ENCODE peak calls at places on chromosomes 6 and 20, in six cellular contexts. J is AML-193; O is progenitor cell of endocrine pancreas; X is activated T-helper 1 cell treated with anti-CD3 and anti-CD28 coated beads, Interleukin-12 subunit alpha, Interleukin-12 subunit beta, Interleukin-2, Interleukin-4 antibody, amounts not matched to agents 30 ng/mL and 10 ng/mL and 1 ng/mL, durations not matched to agents 14 hours and 24 hours and 36 hours; Z is activated CD8-positive, alpha-beta T cell treated with anti-CD3 and anti-CD28 coated beads, Interleukin-2, amount 10 ng/mL, durations not matched to agents 7 days and 5 days; R is tibial artery. M is an unnamed sample.
A peak's percentile ranks its signal among the peaks of the same experiment; 100 is the strongest.

GRCh38 chr6:33288141-33288941 is 698 bp downstream of the WDR46 start:
- DNase-seq in J (no peak), O (no peak), X (no peak), Z (no peak), R (no peak), M (no peak)

GRCh38 chr20:48750941-48751620 is 76.7 kb downstream of the PREX1 start:
- DNase-seq in J (peak; percentile 32), O (no peak), X (no peak), Z (peak; percentile 70), R (no peak), M (no peak)

GRCh38 chr20:37524221-37524700 is 3.2 kb downstream of the NNAT start:
- DNase-seq in J (no peak), O (no peak), X (no peak), Z (no peak), R (peak; percentile 32), M (no peak)

GRCh38 chr6:47242483-47243386 is 67.0 kb downstream of the TNFRSF21 start:
- DNase-seq in J (peak; percentile 98), O (no peak), X (peak; percentile 19), Z (peak; percentile 88), R (peak; percentile 85), M (peak; percentile 48)

GRCh38 chr6:166578536-166579233 is 7.8 kb downstream of the RAMACL start:
- DNase-seq in J (no peak), O (no peak), X (no peak), Z (no peak), R (no peak), M (no peak)

GRCh38 chr6:33746651-33747100 is at the start of gene IP6K3:
- DNase-seq in J (no peak), O (no peak), X (no peak), Z (no peak), R (no peak), M (no peak)

GRCh38 chr6:51360287-51360686 is 541.6 kb downstream of the TFAP2B start:
- DNase-seq in J (no peak), O (no peak), X (no peak), Z (no peak), R (no peak), M (no peak)

GRCh38 chr6:148972481-148972880 is 225.7 kb downstream of the UST start:
- DNase-seq in J (no peak), O (peak; percentile 49), X (no peak), Z (peak; percentile 47), R (no peak), M (peak; percentile 56)

GRCh38 chr6:120869397-120869796 is 464.9 kb downstream of the TBC1D32 start:
- DNase-seq in J (no peak), O (peak; percentile 18), X (no peak), Z (no peak), R (no peak), M (no peak)

GRCh38 chr6:81515562-81516453 is 236.7 kb downstream of the TENT5A start:
- DNase-seq in J (no peak), O (no peak), X (no peak), Z (no peak), R (no peak), M (no peak)

GRCh38 chr6:113182370-113183141 is 674.6 kb upstream of the MARCKS start:
- DNase-seq in J (no peak), O (no peak), X (no peak), Z (no peak), R (no peak), M (no peak)

GRCh38 chr6:86031713-86032112 is 389.0 kb upstream of the SYNCRIP start:
- DNase-seq in J (no peak), O (no peak), X (no peak), Z (no peak), R (no peak), M (no peak)